ENCODE peak calls at places on chromosome 20, in eight cellular contexts. I is OCI-LY7; W is heart right ventricle; Q is HepG2; F is stomach; E is pancreas; D is cardiac muscle cell; M is CD4-positive, alpha-beta T cell. U is an unnamed sample.

GRCh38 chr20:9344080-9344920 is 170.1 kb upstream of the LAMP5 start:
- DNase-seq in I (no peak), W (no peak), Q (no peak), F (no peak), E (no peak), D (no peak), M (no peak), U (no peak)

GRCh38 chr20:13610205-13610604 is 28.5 kb downstream of the TASP1 start:
- DNase-seq in I (peak), W (no peak), Q (peak), F (no peak), E (no peak), D (peak), M (no peak), U (no peak)

GRCh38 chr20:4167261-4168004 is 152.1 kb upstream of the RNF24 start:
- DNase-seq in I (no peak), W (no peak), Q (peak), F (no peak), E (no peak), D (no peak), M (no peak), U (no peak)

GRCh38 chr20:48203252-48203651 is 418.0 kb upstream of the SULF2 start:
- DNase-seq in I (no peak), W (no peak), Q (no peak), F (no peak), E (no peak), D (no peak), M (no peak), U (no peak)

GRCh38 chr20:57457243-57457761 is 66.1 kb downstream of the RBM38 start:
- DNase-seq in I (no peak), W (no peak), Q (no peak), F (no peak), E (no peak), D (no peak), M (no peak), U (peak)

GRCh38 chr20:61588356-61589054 is 336.4 kb downstream of the CDH4 start:
- DNase-seq in I (no peak), W (no peak), Q (no peak), F (no peak), E (no peak), D (no peak), M (no peak), U (no peak)

GRCh38 chr20:19828233-19828632 is 70.2 kb downstream of the RIN2 start:
- DNase-seq in I (peak), W (no peak), Q (peak), F (no peak), E (no peak), D (peak), M (no peak), U (no peak)

GRCh38 chr20:49543858-49544437 is 24.0 kb downstream of the PTGIS start:
- DNase-seq in I (no peak), W (no peak), Q (no peak), F (no peak), E (no peak), D (no peak), M (no peak), U (no peak)

GRCh38 chr20:53958240-53958639 is 112.2 kb downstream of the BCAS1 start:
- DNase-seq in I (no peak), W (no peak), Q (no peak), F (no peak), E (no peak), D (no peak), M (no peak), U (no peak)

GRCh38 chr20:23412026-23412425 is 9.3 kb downstream of the NAPB start:
- DNase-seq in I (no peak), W (no peak), Q (peak), F (no peak), E (no peak), D (peak), M (no peak), U (no peak)

GRCh38 chr20:53163486-53163885 is 191.3 kb downstream of the TSHZ2 start:
- DNase-seq in I (no peak), W (no peak), Q (no peak), F (no peak), E (no peak), D (no peak), M (no peak), U (peak)

DNA sequence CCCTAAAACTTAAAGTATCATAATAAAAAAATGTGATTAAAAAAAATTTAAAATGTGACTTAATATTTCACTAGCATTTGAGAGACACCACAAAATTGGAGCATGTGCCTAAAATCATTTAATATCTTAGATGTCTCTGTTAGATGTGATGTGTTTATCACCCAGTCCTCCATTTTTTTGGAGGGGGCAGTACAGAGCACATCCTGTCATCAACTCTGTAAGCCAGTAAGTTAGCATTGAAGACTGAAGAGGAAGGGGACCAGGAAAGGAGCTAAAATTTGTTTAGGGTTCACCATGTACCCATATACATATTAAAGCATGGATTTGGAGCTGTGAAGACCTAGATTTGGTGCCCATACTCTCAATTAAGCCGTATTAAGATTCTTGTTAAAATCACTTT is 30.7 kb upstream of the ADIG start:
- DNase-seq in I (peak), W (no peak), Q (peak), F (no peak), E (no peak), D (no peak), M (no peak), U (no peak)
- TF ChIP-seq CTCF in I (peak), W (no peak), Q (no peak), F (no peak), E (no peak), D (no peak), M (no peak), U (no peak)

GRCh38 chr20:5809495-5809894 is 59.3 kb downstream of the SHLD1 start:
- DNase-seq in I (no peak), W (no peak), Q (no peak), F (no peak), E (no peak), D (no peak), M (no peak), U (no peak)
- H3K27ac ChIP-seq in I (no peak), W (no peak), Q (no peak), F (no peak), E (no peak), D (no peak), M (no peak), U (no peak)

GRCh38 chr20:46477225-46477624 is 36.1 kb downstream of the ZNF334 start:
- DNase-seq in I (no peak), W (no peak), Q (no peak), F (no peak), E (no peak), D (no peak), M (no peak), U (no peak)
- TF ChIP-seq CTCF in I (no peak), W (no peak), Q (no peak), F (no peak), E (no peak), D (no peak), M (no peak), U (no peak)

DNA sequence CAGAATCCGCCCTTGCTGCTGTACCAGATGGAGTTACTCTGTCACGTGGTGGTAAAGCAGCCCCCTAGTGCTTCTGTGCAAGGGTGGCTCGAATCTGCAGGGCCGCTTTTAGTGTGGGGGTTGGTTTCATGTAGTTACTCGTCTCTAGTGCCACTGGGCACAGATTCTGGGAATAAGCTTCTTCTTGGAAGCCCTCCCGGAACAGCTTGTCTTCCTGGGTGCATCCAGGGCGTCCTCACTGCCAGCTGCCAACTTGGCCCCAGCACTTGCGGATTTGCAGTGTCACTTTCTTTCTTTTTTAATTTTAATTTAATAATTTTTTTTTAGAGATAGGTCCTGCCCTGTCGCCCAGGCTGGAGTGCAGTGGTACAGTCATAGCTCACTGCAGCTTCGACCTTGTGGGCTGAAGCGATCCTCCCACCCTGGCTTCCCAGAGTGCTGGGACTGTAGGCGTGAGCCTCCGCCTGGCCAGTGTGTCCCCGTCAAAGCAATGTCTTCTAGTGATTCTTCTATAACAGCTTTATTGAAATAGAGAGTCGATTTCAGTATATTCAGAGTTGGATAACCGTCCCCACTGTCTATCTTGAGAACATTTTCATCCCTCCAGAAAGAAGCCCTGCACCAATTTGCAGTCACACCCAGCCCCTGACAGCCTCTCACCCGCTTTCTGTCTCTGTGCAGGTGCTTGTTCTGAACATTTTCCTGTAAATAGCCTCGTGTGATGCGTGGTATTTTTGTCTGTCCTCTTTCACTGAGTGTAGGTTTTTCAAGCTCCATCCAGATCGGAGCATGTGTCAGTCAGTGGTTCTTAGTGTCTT is 25.9 kb downstream of the PYGB start:
- DNase-seq in I (no peak), W (no peak), Q (no peak), F (peak), E (peak), D (no peak), M (no peak), U (no peak)
- H3K27ac ChIP-seq in I (no peak), W (peak), Q (no peak), F (no peak), E (no peak), D (no peak), M (no peak), U (no peak)

DNA sequence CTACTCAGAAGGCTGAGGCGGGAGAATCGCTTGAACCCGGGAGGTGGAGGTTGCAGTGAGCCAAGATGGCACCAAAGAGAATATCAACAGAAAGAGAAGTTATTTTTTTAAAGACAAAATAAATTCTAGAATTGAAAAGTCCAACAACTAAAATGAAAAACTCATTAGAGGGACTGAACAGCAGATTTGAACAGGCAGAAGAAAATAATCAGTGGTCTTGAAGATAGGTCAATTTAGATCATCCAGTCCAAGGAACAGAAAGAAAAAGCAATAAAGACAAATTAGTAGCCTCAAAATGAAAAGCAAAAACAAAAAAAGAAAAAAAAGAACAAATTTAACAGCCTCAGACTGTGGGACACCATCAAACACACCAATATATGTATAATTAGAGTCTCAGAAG is 6.0 kb downstream of the UQCC1 start:
- DNase-seq in I (no peak), W (no peak), Q (no peak), F (no peak), E (no peak), D (no peak), M (no peak), U (no peak)
- TF ChIP-seq CTCF in I (no peak), W (no peak), Q (no peak), F (no peak), E (no peak), D (no peak), M (no peak), U (no peak)

GRCh38 chr20:10671850-10672578 is 1.8 kb downstream of the JAG1 start:
- DNase-seq in I (no peak), W (peak), Q (no peak), F (peak), E (peak), D (peak), M (no peak), U (peak)

GRCh38 chr20:10670521-10671220 is 3.1 kb downstream of the JAG1 start:
- DNase-seq in I (peak), W (no peak), Q (peak), F (no peak), E (no peak), D (peak), M (no peak), U (no peak)

GRCh38 chr20:10672579-10673127 is 1.1 kb downstream of the JAG1 start:
- DNase-seq in I (peak), W (peak), Q (peak), F (peak), E (peak), D (peak), M (no peak), U (peak)

GRCh38 chr20:10669843-10670446 is 3.9 kb downstream of the JAG1 start:
- DNase-seq in I (no peak), W (no peak), Q (no peak), F (no peak), E (no peak), D (no peak), M (no peak), U (no peak)

DNA sequence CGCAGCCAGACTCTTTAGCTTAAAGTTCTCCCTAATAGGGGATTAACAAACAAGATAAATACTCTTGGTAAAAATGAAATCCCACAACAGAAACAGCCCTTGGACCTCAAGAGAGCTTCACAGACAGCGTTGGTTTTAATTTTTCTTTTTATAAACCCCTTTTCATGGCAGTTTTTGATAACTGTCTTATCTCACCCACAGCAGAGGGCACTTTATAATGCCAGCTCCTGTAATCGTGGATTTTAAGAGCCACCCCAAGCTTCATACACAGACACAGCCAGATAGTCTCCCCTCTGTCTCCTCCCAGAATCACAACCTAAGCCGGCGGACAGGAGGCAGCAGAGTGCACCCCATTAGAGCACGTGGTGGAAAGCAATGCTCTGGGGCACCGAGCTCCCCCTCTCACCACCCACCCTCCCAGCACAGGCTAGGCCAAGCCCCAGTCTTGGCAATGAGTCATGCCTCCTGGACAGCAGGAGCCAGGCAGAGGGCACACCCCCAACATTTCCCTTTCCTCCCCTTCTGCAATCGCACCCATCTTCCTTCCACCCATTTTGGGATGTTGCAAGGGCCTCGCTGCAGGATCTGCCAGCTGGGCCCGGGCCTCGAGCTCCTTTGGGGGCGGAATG is 2.5 kb downstream of the JAG1 start:
- DNase-seq in I (peak), W (peak), Q (peak), F (peak), E (peak), D (peak), M (no peak), U (peak)
- H3K27ac ChIP-seq in I (no peak), W (peak), Q (peak), F (peak), E (peak), D (peak), M (no peak), U (peak)

GRCh38 chr20:34078540-34078939 is 33.5 kb downstream of the EIF2S2 start:
- DNase-seq in I (no peak), W (no peak), Q (no peak), F (no peak), E (no peak), D (no peak), M (no peak), U (no peak)

GRCh38 chr20:34072778-34073177 is 39.3 kb downstream of the EIF2S2 start:
- DNase-seq in I (no peak), W (no peak), Q (no peak), F (no peak), E (no peak), D (no peak), M (no peak), U (no peak)

GRCh38 chr20:34074101-34074760 is 37.8 kb downstream of the EIF2S2 start:
- DNase-seq in I (no peak), W (no peak), Q (no peak), F (no peak), E (no peak), D (no peak), M (no peak), U (no peak)

GRCh38 chr20:34076952-34077351 is 35.1 kb downstream of the EIF2S2 start:
- DNase-seq in I (no peak), W (no peak), Q (no peak), F (no peak), E (no peak), D (no peak), M (no peak), U (no peak)

GRCh38 chr20:34075647-34076046 is 36.4 kb downstream of the EIF2S2 start:
- DNase-seq in I (no peak), W (no peak), Q (no peak), F (no peak), E (no peak), D (no peak), M (no peak), U (no peak)
- TF ChIP-seq CTCF in I (peak), W (no peak), Q (no peak), F (no peak), E (no peak), D (peak), M (no peak), U (no peak)

U was measured in right lobe of liver.